ENCODE peak calls at places on chromosomes 4 and X, in eight cellular contexts. N is EH; C is AG09319; S is M059J; X is BE2C; F is CD4-positive, alpha-beta memory T cell; L is NCI-H2107; V is BJ. H is an unnamed sample.

GRCh38 chrX:70437011-70437410 is 7.6 kb upstream of the DLG3 start:
- DNase-seq in X (no peak), L (no peak), C (no peak), V (no peak), N (no peak), S (no peak), F (no peak), H (no peak)

GRCh38 chrX:19303216-19303880 is 40.4 kb upstream of the PDHA1 start:
- DNase-seq in X (no peak), C (peak; percentile 32), L (no peak), F (no peak), V (peak; percentile 0), N (peak; percentile 66), S (peak; percentile 41), H (no peak)

GRCh38 chr4:7323872-7324650 is 110.7 kb downstream of the PSAPL1 start:
- DNase-seq in X (peak; percentile 46), V (no peak), N (no peak), F (no peak), C (no peak), S (no peak), L (peak; percentile 68), H (no peak)

GRCh38 chrX:73562986-73563739 is at the start of gene CHIC1:
- DNase-seq in F (peak; percentile 85), N (peak; percentile 68), C (peak; percentile 24), S (peak; percentile 85), X (peak; percentile 77), V (no peak), L (peak; percentile 27), H (peak; percentile 66)

GRCh38 chr4:77927991-77928925 is 65.6 kb downstream of the MRPL1 start:
- DNase-seq in V (no peak), X (no peak), C (no peak), N (peak; percentile 40), F (no peak), S (peak; percentile 50), L (peak; percentile 36), H (no peak)

GRCh38 chrX:145405012-145405411 is 157.7 kb downstream of the SPANXN1 start:
- DNase-seq in N (peak; percentile 1), F (no peak), V (no peak), X (no peak), L (no peak), C (no peak), S (peak; percentile 9), H (no peak)

GRCh38 chr4:121686265-121686664 is 10.5 kb downstream of the ANXA5 start:
- DNase-seq in F (no peak), V (no peak), L (no peak), S (no peak), X (no peak), C (no peak), N (no peak), H (no peak)

GRCh38 chr4:151887151-151887815 is 126.5 kb upstream of the GATB start:
- DNase-seq in V (no peak), L (no peak), S (peak; percentile 58), X (no peak), F (no peak), N (peak; percentile 49), C (no peak), H (no peak)

GRCh38 chr4:27217261-27217769 is 356.7 kb downstream of the STIM2 start:
- DNase-seq in X (no peak), N (peak; percentile 89), S (peak; percentile 49), F (no peak), C (peak; percentile 11), L (no peak), V (peak; percentile 57), H (no peak)

GRCh38 chr4:8609824-8610350 is 17.3 kb downstream of the CPZ start:
- DNase-seq in F (no peak), V (no peak), N (no peak), L (no peak), C (no peak), S (no peak), X (peak; percentile 34), H (no peak)

GRCh38 chr4:153564630-153565525 is 98.7 kb downstream of the TMEM131L start:
- DNase-seq in C (no peak), X (peak; percentile 66), L (no peak), F (no peak), N (peak; percentile 69), V (no peak), S (peak; percentile 82), H (no peak)

GRCh38 chr4:1082215-1083182 is 30.9 kb downstream of the RNF212 start:
- DNase-seq in V (no peak), C (peak; percentile 44), S (peak; percentile 96), X (no peak), L (no peak), N (peak; percentile 75), F (no peak), H (no peak)

GRCh38 chr4:16505726-16506125 is 279.5 kb upstream of the TAPT1 start:
- DNase-seq in X (peak; percentile 26), S (no peak), C (no peak), L (no peak), V (no peak), F (no peak), N (peak; percentile 39), H (no peak)

GRCh38 chr4:98794565-98795205 is 134.2 kb downstream of the EIF4E start:
- DNase-seq in X (no peak), V (no peak), F (no peak), C (no peak), L (no peak), S (peak; percentile 44), N (peak; percentile 44), H (no peak)

GRCh38 chr4:112153222-112153791 is 8.1 kb downstream of the FAM241A start:
- DNase-seq in C (no peak), L (no peak), N (no peak), X (no peak), V (no peak), F (no peak), S (no peak), H (no peak)

GRCh38 chrX:41666251-41666650 is 22.5 kb upstream of the GPR34 start:
- DNase-seq in V (no peak), F (no peak), C (peak; percentile 18), L (no peak), N (peak; percentile 25), X (no peak), S (peak; percentile 3), H (no peak)

H was measured in activated naive CD8-positive, alpha-beta T cell treated with anti-CD3 and anti-CD28 coated beads, Interleukin-2, amount 10 ng/mL, durations not matched to agents 7 days and 5 days.